ENCODE peak calls at places on chromosome 22, in five cellular contexts. C is nucleus accumbens; I is IMR-90; S is activated T-cell treated with anti-CD3 and anti-CD28 coated beads for 24 hours; Z is activated CD4-positive, alpha-beta memory T cell treated with anti-CD3 and anti-CD28 coated beads for 36 hours. Y is an unnamed sample.

GRCh38 chr22:19543970-19544708 is 19.9 kb upstream of the CLDN5 start:
- DNase-seq in C (no peak), I (no peak), S (no peak), Z (no peak), Y (no peak)

GRCh38 chr22:41022470-41023298 is 69.7 kb upstream of the EP300 start:
- DNase-seq in C (peak), I (peak), S (peak), Z (peak), Y (peak)

GRCh38 chr22:48242461-48242864 is 1480.0 kb downstream of the TBC1D22A start:
- DNase-seq in C (no peak), I (no peak), S (no peak), Z (no peak), Y (no peak)

GRCh38 chr22:28348613-28349012 is 331.0 kb downstream of the TTC28 start:
- DNase-seq in C (no peak), I (no peak), S (no peak), Z (no peak), Y (no peak)

GRCh38 chr22:40534379-40535188 is 101.9 kb downstream of the MRTFA start:
- DNase-seq in C (no peak), I (peak), S (no peak), Z (peak), Y (peak)

GRCh38 chr22:31230871-31231621 is 18.9 kb downstream of the LIMK2 start:
- DNase-seq in C (no peak), I (peak), S (no peak), Z (peak), Y (peak)

GRCh38 chr22:29072193-29072978 is 449 bp upstream of the KREMEN1 start:
- DNase-seq in C (peak), I (peak), S (peak), Z (peak), Y (peak)

GRCh38 chr22:23179381-23180294 is 671 bp upstream of the BCR start:
- DNase-seq in C (no peak), I (no peak), S (peak), Z (peak), Y (no peak)

GRCh38 chr22:22825213-22825593 is 62.4 kb upstream of the IGLL5 start:
- DNase-seq in C (no peak), I (no peak), S (no peak), Z (no peak), Y (no peak)

GRCh38 chr22:30301995-30302809 is 12.9 kb upstream of the CASTOR1 start:
- DNase-seq in C (no peak), I (peak), S (no peak), Z (no peak), Y (peak)

GRCh38 chr22:17063372-17064106 is 21.3 kb upstream of the IL17RA start:
- DNase-seq in C (no peak), I (no peak), S (no peak), Z (no peak), Y (peak)

GRCh38 chr22:38572065-38572464 is 2.1 kb upstream of the DMC1 start:
- DNase-seq in C (peak), I (peak), S (peak), Z (peak), Y (peak)

GRCh38 chr22:35873426-35873825 is 155.2 kb downstream of the RBFOX2 start:
- DNase-seq in C (no peak), I (no peak), S (no peak), Z (no peak), Y (no peak)

GRCh38 chr22:22893891-22894739 is 6.5 kb downstream of the IGLL5 start:
- DNase-seq in C (no peak), I (no peak), S (no peak), Z (no peak), Y (no peak)

GRCh38 chr22:35733742-35734516 is 16.3 kb downstream of the APOL5 start:
- DNase-seq in C (no peak), I (no peak), S (no peak), Z (no peak), Y (no peak)

GRCh38 chr22:44137415-44137814 is 43.3 kb upstream of the PARVG start:
- DNase-seq in C (no peak), I (no peak), S (no peak), Z (no peak), Y (no peak)

GRCh38 chr22:19984201-19984753 is 32.3 kb downstream of the ARVCF start:
- DNase-seq in C (no peak), I (peak), S (no peak), Z (peak), Y (peak)

GRCh38 chr22:31082606-31083376 is 1.7 kb downstream of the SMTN start:
- DNase-seq in C (no peak), I (peak), S (peak), Z (peak), Y (peak)

GRCh38 chr22:38824587-38824986 is 19.2 kb downstream of the NPTXR start:
- DNase-seq in C (peak), I (peak), S (peak), Z (peak), Y (peak)

GRCh38 chr22:48709453-48709852 is 1118.2 kb downstream of the BRD1 start:
- DNase-seq in C (no peak), I (no peak), S (no peak), Z (no peak), Y (no peak)

GRCh38 chr22:17888855-17889254 is 114.6 kb upstream of the BID start:
- DNase-seq in C (no peak), I (peak), S (no peak), Z (no peak), Y (no peak)

GRCh38 chr22:31768422-31769059 is 14.7 kb downstream of the DEPDC5 start:
- DNase-seq in C (no peak), I (no peak), S (no peak), Z (no peak), Y (no peak)

GRCh38 chr22:22210375-22210774 is 34.2 kb upstream of the VPREB1 start:
- DNase-seq in C (no peak), I (peak), S (peak), Z (peak), Y (peak)

GRCh38 chr22:23181763-23182288 is 1.5 kb downstream of the BCR start:
- DNase-seq in C (no peak), I (no peak), S (no peak), Z (peak), Y (no peak)

Y was measured in EH.